ENCODE peak calls at places on chromosomes 2 and 18, in four cellular contexts. D is choroid plexus epithelial cell; Y is CD4-positive, alpha-beta T cell; E is fibroblast of lung. R is an unnamed sample.

GRCh38 chr2:161283926-161284325 is 24.3 kb upstream of the PSMD14 start:
- DNase-seq in Y (no peak), D (peak), E (peak), R (no peak)

GRCh38 chr2:95268208-95269035 is 5.8 kb upstream of the PROM2 start:
- DNase-seq in Y (no peak), D (no peak), E (no peak), R (peak)

GRCh38 chr2:45836316-45836715 is 184.8 kb downstream of the PRKCE start:
- DNase-seq in D (no peak), E (no peak), Y (no peak), R (no peak)

GRCh38 chr18:43129946-43130523 is 14.6 kb upstream of the RIT2 start:
- DNase-seq in Y (no peak), E (peak), D (peak), R (no peak)

GRCh38 chr2:157231476-157231875 is 26.0 kb upstream of the GALNT5 start:
- DNase-seq in E (no peak), D (no peak), Y (no peak), R (no peak)

GRCh38 chr2:96867756-96868554 is 1.9 kb downstream of the SEMA4C start:
- DNase-seq in Y (no peak), D (peak), E (no peak), R (no peak)

GRCh38 chr18:78293940-78294401 is 685.6 kb upstream of the SALL3 start:
- DNase-seq in Y (no peak), E (no peak), D (no peak), R (no peak)

GRCh38 chr2:169715379-169716228 is 18.0 kb upstream of the KLHL23 start:
- DNase-seq in D (peak), E (peak), Y (no peak), R (no peak)

GRCh38 chr2:201631041-201631440 is 12.3 kb downstream of the TMEM237 start:
- DNase-seq in Y (no peak), D (no peak), E (no peak), R (no peak)

GRCh38 chr2:196513796-196514526 is 125.6 kb upstream of the CCDC150 start:
- DNase-seq in Y (no peak), E (no peak), D (no peak), R (no peak)

GRCh38 chr18:32049393-32050161 is 31.0 kb downstream of the RNF125 start:
- DNase-seq in E (peak), Y (peak), D (no peak), R (no peak)

GRCh38 chr2:240925576-240926515 is 19.7 kb downstream of the CROCC2 start:
- DNase-seq in Y (no peak), E (no peak), D (no peak), R (peak)

GRCh38 chr18:45689386-45689785 is 34.6 kb upstream of the SLC14A1 start:
- DNase-seq in Y (no peak), E (no peak), D (no peak), R (no peak)

GRCh38 chr2:76160683-76161082 is 450.0 kb upstream of the GCFC2 start:
- DNase-seq in E (no peak), Y (no peak), D (no peak), R (no peak)
- TF ChIP-seq CTCF in E (no peak), Y (no peak), D (no peak), R (no peak)

GRCh38 chr2:69914235-69915049 is 467 bp upstream of the MXD1 start:
- DNase-seq in E (peak), Y (peak), D (peak), R (peak)
- TF ChIP-seq CTCF in E (no peak), Y (no peak), D (peak), R (peak)

DNA sequence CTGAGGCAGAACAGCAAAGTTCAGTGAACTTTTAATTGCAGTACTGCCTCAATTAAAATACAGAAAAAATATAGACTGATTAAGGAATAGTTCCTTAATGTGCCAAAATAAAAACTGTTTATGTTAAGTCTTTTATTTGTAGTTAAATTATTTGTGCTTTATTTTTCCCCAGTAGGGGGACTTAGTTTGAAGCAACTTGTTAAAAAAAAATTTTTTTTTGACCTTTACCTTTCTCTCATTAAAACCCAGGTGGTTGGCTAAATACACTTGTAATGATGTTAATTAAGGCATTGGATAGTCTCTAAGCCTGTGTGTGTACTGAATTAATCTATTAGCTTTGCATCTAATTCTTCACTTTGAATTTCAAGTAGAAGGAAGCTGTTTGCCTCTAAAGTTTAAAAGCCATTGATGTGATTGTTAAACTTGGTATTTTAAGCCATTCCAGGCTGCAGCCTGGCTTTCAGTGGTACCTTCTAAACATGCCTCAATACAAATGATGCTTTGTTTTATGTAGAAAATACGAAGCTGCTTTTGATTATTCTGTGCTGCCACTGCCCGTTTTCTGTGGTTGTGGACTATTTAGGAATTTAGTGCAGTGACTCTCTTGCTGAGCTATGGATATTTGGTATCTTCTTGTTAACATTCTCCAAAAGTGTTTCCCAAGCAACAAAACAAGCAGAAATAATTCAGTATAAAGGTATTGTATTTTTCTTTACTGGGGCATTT is 102.9 kb downstream of the TANC1 start:
- DNase-seq in Y (no peak), E (peak), D (no peak), R (no peak)
- TF ChIP-seq CTCF in Y (no peak), E (no peak), D (no peak), R (peak)

DNA sequence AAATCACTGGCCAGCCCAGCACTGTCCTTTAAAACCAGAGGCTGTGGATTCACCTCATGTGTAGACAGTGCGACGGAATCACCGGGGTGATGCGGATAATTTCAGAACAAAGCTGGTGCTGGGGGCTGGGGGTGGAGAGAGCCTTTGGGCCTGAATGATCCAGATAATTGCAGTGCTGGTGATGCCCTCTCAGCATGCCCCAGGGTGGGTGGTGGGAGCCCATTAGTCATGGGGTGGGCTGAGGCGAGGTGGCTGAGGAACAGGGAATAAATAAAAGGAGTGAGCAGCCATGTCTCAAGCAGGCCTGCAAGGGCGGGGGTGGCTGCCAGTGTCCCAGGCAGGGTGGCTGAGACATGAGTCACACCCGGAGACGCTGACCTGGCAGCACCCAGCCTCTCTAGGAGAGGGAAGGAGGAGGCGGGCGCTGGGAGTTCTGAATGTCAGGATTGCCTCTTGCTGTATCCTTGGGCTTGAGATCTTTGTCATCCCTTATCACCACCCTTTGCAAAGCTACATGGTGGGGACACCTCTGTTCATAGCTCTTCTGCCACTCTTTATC is 151.0 kb upstream of the MSH6 start:
- DNase-seq in E (peak), D (peak), Y (no peak), R (no peak)
- TF ChIP-seq CTCF in E (no peak), D (no peak), Y (no peak), R (no peak)

DNA sequence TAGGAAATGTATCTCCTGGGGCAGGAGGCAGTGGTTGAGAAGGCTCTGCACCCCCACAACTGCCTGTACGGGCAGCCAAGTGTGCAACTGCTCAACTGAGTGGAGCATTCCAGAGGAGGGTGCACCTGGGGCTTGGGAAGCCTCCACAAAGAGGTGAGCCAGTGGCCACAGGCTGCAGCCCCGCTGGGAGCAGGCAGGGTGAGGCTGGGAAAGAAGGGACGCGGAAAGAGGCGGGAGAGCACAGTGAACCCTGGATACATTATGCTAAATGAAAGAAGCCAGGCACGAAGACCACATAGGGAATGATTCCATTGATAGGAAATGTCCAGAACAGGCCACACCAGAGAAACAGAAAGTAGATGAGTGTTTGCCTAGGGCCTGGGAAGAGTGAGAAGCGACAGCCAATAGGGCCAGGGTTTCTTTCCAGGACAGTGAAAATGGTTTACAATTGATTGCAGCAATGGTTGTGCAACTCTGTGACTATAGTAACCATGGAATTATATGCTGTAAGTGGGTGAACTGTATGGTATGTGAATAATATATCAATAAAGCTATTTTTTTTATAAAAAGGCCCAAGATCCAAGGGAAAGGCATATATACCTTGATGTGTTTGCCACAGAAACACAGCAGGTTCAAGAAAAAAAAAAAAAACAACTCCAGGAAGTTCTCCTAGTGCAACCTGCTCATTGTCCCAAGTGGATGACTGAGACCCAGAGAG is 82.4 kb downstream of the DDX1 start:
- DNase-seq in E (peak), D (peak), Y (no peak), R (no peak)
- TF ChIP-seq CTCF in E (no peak), D (no peak), Y (no peak), R (no peak)

R was measured in progenitor cell of endocrine pancreas.